ENCODE peak calls at places on chromosomes 4 and X, in six cellular contexts. One of them, this sample, is unnamed.
A peak's percentile ranks its signal among the peaks of the same experiment; 100 is the strongest.

GRCh38 chr4:37644962-37645361 is 41.2 kb downstream of the RELL1 start:
- DNase-seq in neural crest cell: no peak
- DNase-seq in fibroblast of lung: peak; percentile 94
- DNase-seq in MCF 10A: no peak
- DNase-seq in nephron progenitor cell: no peak
- DNase-seq in astrocyte: peak; percentile 65
- DNase-seq in this sample: no peak

GRCh38 chrX:24167719-24168472 is 18.4 kb downstream of the ZFX start:
- DNase-seq in astrocyte: peak; percentile 36
- DNase-seq in neural crest cell: no peak
- DNase-seq in fibroblast of lung: no peak
- DNase-seq in nephron progenitor cell: no peak
- DNase-seq in MCF 10A: no peak
- DNase-seq in this sample: no peak

GRCh38 chr4:41360214-41360910 is 103.6 kb downstream of the UCHL1 start:
- DNase-seq in nephron progenitor cell: peak; percentile 82
- DNase-seq in MCF 10A: peak; percentile 75
- DNase-seq in neural crest cell: peak; percentile 45
- DNase-seq in fibroblast of lung: peak; percentile 32
- DNase-seq in astrocyte: peak; percentile 31
- DNase-seq in this sample: no peak

GRCh38 chr4:140149851-140150635 is 3.9 kb downstream of the MAML3 start:
- DNase-seq in MCF 10A: peak; percentile 60
- DNase-seq in nephron progenitor cell: peak; percentile 71
- DNase-seq in fibroblast of lung: peak; percentile 54
- DNase-seq in astrocyte: peak; percentile 53
- DNase-seq in neural crest cell: peak; percentile 36
- DNase-seq in this sample: no peak

GRCh38 chrX:142036111-142036510 is 132.4 kb downstream of the MAGEC1 start:
- DNase-seq in nephron progenitor cell: no peak
- DNase-seq in neural crest cell: no peak
- DNase-seq in fibroblast of lung: peak; percentile 51
- DNase-seq in MCF 10A: peak; percentile 36
- DNase-seq in astrocyte: peak; percentile 48
- DNase-seq in this sample: no peak

GRCh38 chrX:12770440-12770839 is 20.8 kb upstream of the PRPS2 start:
- DNase-seq in MCF 10A: peak; percentile 42
- DNase-seq in neural crest cell: no peak
- DNase-seq in fibroblast of lung: peak; percentile 39
- DNase-seq in nephron progenitor cell: no peak
- DNase-seq in astrocyte: no peak
- DNase-seq in this sample: no peak

GRCh38 chrX:142702749-142703148 is 323.0 kb upstream of the SPANXN4 start:
- DNase-seq in MCF 10A: no peak
- DNase-seq in astrocyte: no peak
- DNase-seq in nephron progenitor cell: no peak
- DNase-seq in fibroblast of lung: no peak
- DNase-seq in neural crest cell: no peak
- DNase-seq in this sample: no peak

GRCh38 chr4:73918058-73918457 is 48.9 kb downstream of the CXCL1 start:
- DNase-seq in fibroblast of lung: no peak
- DNase-seq in nephron progenitor cell: no peak
- DNase-seq in MCF 10A: no peak
- DNase-seq in neural crest cell: no peak
- DNase-seq in astrocyte: no peak
- DNase-seq in this sample: no peak

GRCh38 chrX:103362504-103362903 is 6.2 kb downstream of the TCEAL9 start:
- DNase-seq in neural crest cell: no peak
- DNase-seq in astrocyte: peak; percentile 43
- DNase-seq in MCF 10A: no peak
- DNase-seq in fibroblast of lung: peak; percentile 49
- DNase-seq in nephron progenitor cell: no peak
- DNase-seq in this sample: peak; percentile 23

GRCh38 chr4:55837903-55838302 is 15.5 kb upstream of the EXOC1 start:
- DNase-seq in fibroblast of lung: no peak
- DNase-seq in astrocyte: no peak
- DNase-seq in MCF 10A: no peak
- DNase-seq in neural crest cell: no peak
- DNase-seq in nephron progenitor cell: no peak
- DNase-seq in this sample: no peak

GRCh38 chr4:102356562-102357202 is 11.4 kb upstream of the SLC39A8 start:
- DNase-seq in MCF 10A: no peak
- DNase-seq in astrocyte: no peak
- DNase-seq in nephron progenitor cell: no peak
- DNase-seq in neural crest cell: no peak
- DNase-seq in fibroblast of lung: no peak
- DNase-seq in this sample: no peak

GRCh38 chr4:119266153-119266552 is 53.6 kb downstream of the USP53 start:
- DNase-seq in MCF 10A: no peak
- DNase-seq in fibroblast of lung: no peak
- DNase-seq in astrocyte: no peak
- DNase-seq in neural crest cell: no peak
- DNase-seq in nephron progenitor cell: no peak
- DNase-seq in this sample: no peak

GRCh38 chr4:125317526-125317880 is 2.7 kb downstream of the FAT4 start:
- DNase-seq in nephron progenitor cell: peak; percentile 64
- DNase-seq in fibroblast of lung: peak; percentile 63
- DNase-seq in MCF 10A: peak; percentile 49
- DNase-seq in astrocyte: peak; percentile 33
- DNase-seq in neural crest cell: peak; percentile 48
- DNase-seq in this sample: no peak

GRCh38 chrX:11908371-11908770 is 150.3 kb downstream of the MSL3 start:
- DNase-seq in astrocyte: peak; percentile 15
- DNase-seq in neural crest cell: no peak
- DNase-seq in fibroblast of lung: peak; percentile 24
- DNase-seq in nephron progenitor cell: no peak
- DNase-seq in MCF 10A: peak; percentile 59
- DNase-seq in this sample: no peak

GRCh38 chrX:22300130-22300529 is 27.4 kb downstream of the CBLL2 start:
- DNase-seq in MCF 10A: peak; percentile 57
- DNase-seq in neural crest cell: no peak
- DNase-seq in fibroblast of lung: peak; percentile 78
- DNase-seq in astrocyte: peak; percentile 68
- DNase-seq in nephron progenitor cell: no peak
- DNase-seq in this sample: peak; percentile 29

GRCh38 chr4:30828290-30828926 is 108.2 kb downstream of the PCDH7 start:
- DNase-seq in MCF 10A: no peak
- DNase-seq in astrocyte: peak; percentile 88
- DNase-seq in neural crest cell: no peak
- DNase-seq in nephron progenitor cell: no peak
- DNase-seq in fibroblast of lung: no peak
- DNase-seq in this sample: no peak

GRCh38 chrX:9379697-9380551 is 84.9 kb upstream of the TBL1X start:
- DNase-seq in neural crest cell: no peak
- DNase-seq in MCF 10A: peak; percentile 88
- DNase-seq in astrocyte: peak; percentile 41
- DNase-seq in fibroblast of lung: peak; percentile 16
- DNase-seq in nephron progenitor cell: no peak
- DNase-seq in this sample: peak; percentile 12

GRCh38 chrX:115147220-115147619 is 42.0 kb upstream of the RBMXL3 start:
- DNase-seq in neural crest cell: no peak
- DNase-seq in fibroblast of lung: peak; percentile 42
- DNase-seq in nephron progenitor cell: no peak
- DNase-seq in MCF 10A: peak; percentile 25
- DNase-seq in astrocyte: peak; percentile 17
- DNase-seq in this sample: no peak

GRCh38 chr4:188976644-188977115 is 837.4 kb downstream of the TRIML1 start:
- DNase-seq in fibroblast of lung: peak; percentile 58
- DNase-seq in nephron progenitor cell: peak; percentile 10
- DNase-seq in MCF 10A: peak; percentile 57
- DNase-seq in astrocyte: peak; percentile 69
- DNase-seq in neural crest cell: no peak
- DNase-seq in this sample: peak; percentile 67

DNA sequence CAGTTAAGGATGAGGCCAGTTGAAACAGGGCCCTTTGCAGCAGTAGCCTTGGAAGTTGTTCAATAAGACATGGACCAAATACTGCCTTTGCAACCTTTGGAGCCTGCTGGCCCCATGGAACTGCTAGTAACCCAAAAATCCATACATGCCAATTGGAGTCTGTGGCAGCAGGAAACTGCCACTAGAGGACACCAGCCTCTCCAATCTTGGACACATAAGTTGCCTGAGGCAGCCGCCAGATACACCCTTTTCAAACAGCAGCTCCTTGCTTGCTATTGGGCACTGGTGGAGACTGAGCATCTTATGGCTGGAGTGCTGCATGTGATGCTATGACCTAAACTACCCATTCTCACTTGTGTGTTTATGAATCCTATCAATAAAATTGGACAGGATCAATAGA is 14.8 kb upstream of the LAP3 start:
- DNase-seq in neural crest cell: no peak
- DNase-seq in astrocyte: no peak
- DNase-seq in MCF 10A: no peak
- DNase-seq in fibroblast of lung: no peak
- DNase-seq in nephron progenitor cell: no peak
- DNase-seq in this sample: no peak
- TF ChIP-seq CTCF in neural crest cell: peak; percentile 23
- TF ChIP-seq CTCF in astrocyte: no peak
- TF ChIP-seq CTCF in MCF 10A: no peak
- TF ChIP-seq CTCF in fibroblast of lung: no peak
- TF ChIP-seq CTCF in nephron progenitor cell: no peak
- TF ChIP-seq CTCF in this sample: no peak

DNA sequence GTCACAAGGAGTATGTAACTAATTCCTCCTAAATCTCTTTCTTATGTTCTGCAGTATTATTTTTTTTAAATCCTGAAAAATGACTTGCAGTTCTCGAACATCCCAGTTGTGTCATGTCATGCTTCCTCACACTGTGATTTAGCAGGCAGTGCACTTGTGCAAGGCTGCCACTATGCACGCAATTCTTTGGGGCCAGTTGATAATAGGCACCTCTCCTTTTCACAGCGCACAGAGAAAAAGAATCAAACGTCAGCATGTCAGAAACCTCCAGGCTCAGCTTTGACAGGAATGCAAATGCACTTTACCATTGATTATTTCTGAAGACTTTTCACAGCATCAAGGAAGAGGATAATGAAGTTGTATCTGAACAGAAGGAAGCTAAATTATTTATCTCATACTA is 62.9 kb downstream of the FGF13 start:
- DNase-seq in fibroblast of lung: no peak
- DNase-seq in nephron progenitor cell: no peak
- DNase-seq in astrocyte: no peak
- DNase-seq in neural crest cell: no peak
- DNase-seq in MCF 10A: no peak
- DNase-seq in this sample: no peak
- TF ChIP-seq CTCF in fibroblast of lung: no peak
- TF ChIP-seq CTCF in nephron progenitor cell: no peak
- TF ChIP-seq CTCF in astrocyte: no peak
- TF ChIP-seq CTCF in neural crest cell: no peak
- TF ChIP-seq CTCF in MCF 10A: no peak
- TF ChIP-seq CTCF in this sample: no peak

GRCh38 chrX:122777766-122778165 is 406.3 kb upstream of the GRIA3 start:
- DNase-seq in fibroblast of lung: peak; percentile 0
- DNase-seq in MCF 10A: peak; percentile 14
- DNase-seq in astrocyte: no peak
- DNase-seq in neural crest cell: no peak
- DNase-seq in nephron progenitor cell: no peak
- DNase-seq in this sample: no peak
- TF ChIP-seq CTCF in fibroblast of lung: no peak
- TF ChIP-seq CTCF in MCF 10A: no peak
- TF ChIP-seq CTCF in astrocyte: no peak
- TF ChIP-seq CTCF in neural crest cell: no peak
- TF ChIP-seq CTCF in nephron progenitor cell: no peak
- TF ChIP-seq CTCF in this sample: no peak

GRCh38 chrX:151004085-151004484 is 20.9 kb downstream of the HMGB3 start:
- DNase-seq in astrocyte: no peak
- DNase-seq in neural crest cell: no peak
- DNase-seq in nephron progenitor cell: no peak
- DNase-seq in fibroblast of lung: no peak
- DNase-seq in MCF 10A: peak; percentile 22
- DNase-seq in this sample: no peak
- TF ChIP-seq CTCF in astrocyte: no peak
- TF ChIP-seq CTCF in neural crest cell: no peak
- TF ChIP-seq CTCF in nephron progenitor cell: no peak
- TF ChIP-seq CTCF in fibroblast of lung: no peak
- TF ChIP-seq CTCF in MCF 10A: no peak
- TF ChIP-seq CTCF in this sample: no peak

DNA sequence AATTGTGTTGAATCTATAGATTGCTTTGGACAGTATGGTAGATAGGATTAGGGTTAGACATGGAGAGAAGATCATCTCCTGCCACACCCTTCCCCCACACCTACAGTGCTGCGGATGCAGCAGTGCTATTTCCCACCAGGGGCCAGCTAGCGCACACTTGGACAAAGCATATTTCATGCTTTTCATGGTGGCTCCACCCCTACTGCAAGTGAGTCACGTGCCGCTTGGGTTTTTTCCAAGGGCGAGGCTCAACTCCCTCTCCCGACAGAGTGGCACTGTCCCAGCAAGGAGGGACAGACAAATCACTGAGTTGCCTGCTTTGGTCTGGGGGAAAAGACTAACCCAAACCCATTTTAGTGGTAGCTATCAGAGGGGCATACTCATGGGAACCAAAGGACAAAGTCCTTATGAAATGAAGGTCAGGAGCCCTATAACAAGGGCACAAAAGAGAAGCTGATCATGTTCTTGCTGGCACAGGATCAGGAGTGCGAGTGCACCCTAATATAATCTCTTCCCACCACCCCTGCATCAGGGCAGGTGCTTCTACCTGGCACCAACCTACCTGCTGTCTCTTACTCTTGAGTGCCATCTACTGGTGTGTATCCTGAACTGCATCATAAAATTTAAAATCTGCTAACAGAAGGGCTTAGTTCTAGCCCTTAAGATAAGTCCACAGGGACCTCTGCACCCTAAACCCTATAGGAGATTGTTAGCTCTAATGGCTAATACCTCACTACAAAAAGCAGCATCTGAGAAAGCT is 55.1 kb upstream of the PGAM4 start:
- DNase-seq in neural crest cell: no peak
- DNase-seq in fibroblast of lung: peak; percentile 26
- DNase-seq in nephron progenitor cell: no peak
- DNase-seq in MCF 10A: peak; percentile 49
- DNase-seq in astrocyte: no peak
- DNase-seq in this sample: no peak
- TF ChIP-seq CTCF in neural crest cell: peak; percentile 68
- TF ChIP-seq CTCF in fibroblast of lung: peak; percentile 58
- TF ChIP-seq CTCF in nephron progenitor cell: peak; percentile 45
- TF ChIP-seq CTCF in MCF 10A: peak; percentile 71
- TF ChIP-seq CTCF in astrocyte: peak; percentile 41
- TF ChIP-seq CTCF in this sample: peak; percentile 45

This sample was measured in kidney epithelial cell.